ENCODE peak calls at places on chromosomes 5 and 9, in nine cellular contexts. C is sigmoid colon; I is uterus; U is WERI-Rb-1; E is ovary; J is OCI-LY7; X is bronchial epithelial cell; N is K562; Q is CD8-positive, alpha-beta T cell. M is an unnamed sample.

GRCh38 chr5:61631438-61631941 is 299.4 kb downstream of the ZSWIM6 start:
- DNase-seq in E (peak), X (no peak), I (peak), J (no peak), Q (no peak), C (peak), N (no peak), U (no peak), M (no peak)

GRCh38 chr9:6614489-6614888 is 31.0 kb downstream of the GLDC start:
- DNase-seq in E (no peak), J (no peak), X (no peak), U (no peak), C (no peak), I (no peak), Q (no peak), N (no peak), M (no peak)

GRCh38 chr9:35996358-35996970 is 38.5 kb upstream of the OR2S2 start:
- DNase-seq in Q (no peak), U (no peak), I (no peak), N (no peak), E (no peak), J (no peak), X (peak), C (no peak), M (peak)

GRCh38 chr5:55865831-55866230 is 14.7 kb downstream of the IL31RA start:
- DNase-seq in C (no peak), U (peak), Q (no peak), J (no peak), N (no peak), E (no peak), I (no peak), X (no peak), M (peak)

GRCh38 chr9:114779352-114779845 is 26.4 kb downstream of the TNFSF15 start:
- DNase-seq in E (peak), J (no peak), X (peak), Q (no peak), I (peak), N (no peak), U (no peak), C (no peak), M (peak)

GRCh38 chr5:94793113-94793815 is 174.8 kb downstream of the SLF1 start:
- DNase-seq in N (no peak), I (no peak), C (no peak), Q (peak), X (peak), J (peak), E (no peak), U (no peak), M (no peak)

GRCh38 chr5:82859439-82860140 is 217.6 kb downstream of the TMEM167A start:
- DNase-seq in U (no peak), J (no peak), C (no peak), I (no peak), Q (no peak), E (no peak), X (no peak), N (no peak), M (no peak)

GRCh38 chr5:132427285-132428146 is 58.0 kb downstream of the SLC22A5 start:
- DNase-seq in N (no peak), U (no peak), Q (peak), I (no peak), J (peak), X (no peak), E (no peak), C (no peak), M (no peak)

GRCh38 chr5:112865128-112865527 is 4.0 kb downstream of the SRP19 start:
- DNase-seq in Q (no peak), C (no peak), N (no peak), X (no peak), E (no peak), U (no peak), I (no peak), J (no peak), M (no peak)

GRCh38 chr5:173534664-173535063 is 81.8 kb downstream of the BOD1 start:
- DNase-seq in N (no peak), U (no peak), X (no peak), C (no peak), I (no peak), E (no peak), Q (no peak), J (no peak), M (no peak)

GRCh38 chr5:61362796-61363364 is 30.8 kb downstream of the ZSWIM6 start:
- DNase-seq in I (no peak), E (no peak), J (no peak), C (no peak), Q (no peak), U (peak), N (no peak), X (no peak), M (no peak)

GRCh38 chr9:114880276-114880891 is 50.0 kb downstream of the TNFSF8 start:
- DNase-seq in X (peak), I (no peak), J (no peak), E (no peak), U (no peak), Q (no peak), C (no peak), N (no peak), M (no peak)

GRCh38 chr9:123377211-123377971 is 21.4 kb downstream of the CRB2 start:
- DNase-seq in C (no peak), N (no peak), J (no peak), X (no peak), Q (no peak), E (no peak), U (no peak), I (no peak), M (peak)

GRCh38 chr5:863244-863805 is 12.5 kb upstream of the ZDHHC11 start:
- DNase-seq in X (no peak), N (no peak), J (no peak), U (no peak), E (no peak), I (no peak), Q (no peak), C (no peak), M (no peak)

GRCh38 chr9:122777052-122777451 is 11.7 kb upstream of the OR5C1 start:
- DNase-seq in E (no peak), C (no peak), I (no peak), U (no peak), X (no peak), N (no peak), J (no peak), Q (no peak), M (no peak)

GRCh38 chr5:34858798-34859197 is 19.8 kb downstream of the TTC23L start:
- DNase-seq in C (no peak), J (no peak), E (no peak), I (no peak), Q (no peak), U (no peak), N (no peak), X (no peak), M (no peak)

GRCh38 chr5:150182774-150183173 is 7.1 kb upstream of the SLC6A7 start:
- DNase-seq in I (no peak), E (no peak), U (no peak), C (no peak), J (no peak), Q (no peak), X (no peak), N (no peak), M (no peak)

GRCh38 chr5:103519550-103519949 is 43.0 kb downstream of the NUDT12 start:
- DNase-seq in I (no peak), Q (no peak), E (no peak), C (no peak), X (no peak), U (no peak), J (no peak), N (peak), M (peak)

GRCh38 chr5:124395899-124396298 is 350.5 kb downstream of the ZNF608 start:
- DNase-seq in E (no peak), I (no peak), J (no peak), X (no peak), N (no peak), Q (no peak), U (no peak), C (no peak), M (no peak)

GRCh38 chr5:157710887-157711286 is 20.3 kb upstream of the THG1L start:
- DNase-seq in E (no peak), X (peak), U (no peak), J (no peak), C (no peak), Q (no peak), N (no peak), I (no peak), M (peak)

GRCh38 chr5:92641031-92641962 is 939.7 kb downstream of the NR2F1-AS1 start:
- DNase-seq in J (no peak), X (peak), Q (no peak), U (no peak), C (no peak), N (no peak), E (peak), I (peak), M (peak)

GRCh38 chr9:68979538-68980314 is 34.2 kb downstream of the PRKACG start:
- DNase-seq in Q (no peak), E (no peak), J (peak), U (no peak), C (peak), N (no peak), I (no peak), X (no peak), M (no peak)

GRCh38 chr5:64773533-64773932 is 4.8 kb downstream of the CWC27 start:
- DNase-seq in N (no peak), X (no peak), Q (no peak), E (no peak), J (peak), I (no peak), U (no peak), C (no peak), M (no peak)

GRCh38 chr9:93589688-93590087 is 13.3 kb downstream of the PHF2 start:
- DNase-seq in N (no peak), I (no peak), C (no peak), J (no peak), Q (no peak), U (no peak), E (peak), X (no peak), M (no peak)

GRCh38 chr5:96752341-96753016 is 55.3 kb downstream of the ERAP1 start:
- DNase-seq in N (peak), X (peak), Q (peak), I (no peak), E (no peak), J (peak), C (no peak), U (peak), M (peak)

GRCh38 chr5:112795944-112796678 is 58.4 kb downstream of the APC start:
- DNase-seq in N (peak), E (no peak), I (no peak), C (no peak), X (no peak), J (peak), U (no peak), Q (no peak), M (no peak)

GRCh38 chr5:168047669-168048111 is 243.8 kb upstream of the WWC1 start:
- DNase-seq in J (no peak), E (no peak), Q (no peak), U (no peak), I (no peak), C (no peak), N (no peak), X (no peak), M (no peak)

GRCh38 chr9:34492051-34492450 is 30.7 kb downstream of the ENHO start:
- DNase-seq in C (no peak), E (no peak), Q (no peak), J (peak), I (no peak), X (no peak), U (no peak), N (no peak), M (no peak)

GRCh38 chr5:102794677-102795331 is 39.7 kb downstream of the PAM start:
- DNase-seq in U (no peak), N (no peak), C (no peak), J (no peak), E (no peak), X (peak), Q (no peak), I (no peak), M (peak)

GRCh38 chr5:38297830-38298608 is 39.7 kb downstream of the EGFLAM start:
- DNase-seq in Q (no peak), N (peak), E (peak), C (no peak), I (peak), U (no peak), J (no peak), X (no peak), M (no peak)
- TF ChIP-seq CTCF in Q (no peak), N (no peak), E (no peak), C (no peak), I (no peak), U (no peak), J (no peak), X (no peak), M (no peak)

DNA sequence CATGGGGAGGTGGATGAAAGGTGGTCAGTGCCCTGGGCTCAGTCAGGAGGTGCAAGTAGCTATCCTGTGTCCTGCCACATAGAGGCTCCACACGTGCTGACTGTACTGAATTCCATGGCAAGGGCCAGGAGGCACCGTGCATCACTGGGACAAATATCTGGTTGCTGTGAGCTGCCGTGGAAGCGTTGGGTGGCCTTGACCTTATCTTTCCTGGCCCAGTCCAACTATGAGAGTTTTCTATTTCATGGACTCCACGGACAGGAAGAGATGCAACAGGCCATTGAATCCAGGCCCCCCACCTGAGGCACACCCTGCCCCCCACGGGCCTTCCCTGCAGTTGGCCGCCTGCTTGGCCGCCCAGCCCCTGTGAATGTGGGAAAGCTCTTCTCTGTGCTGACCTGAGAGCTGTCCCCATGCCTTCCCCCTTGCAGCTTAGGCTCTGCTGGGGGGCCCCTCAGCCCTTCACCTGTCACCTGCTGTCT is 1.7 kb downstream of the GRHPR start:
- DNase-seq in J (no peak), I (no peak), U (no peak), C (no peak), Q (no peak), E (no peak), N (no peak), X (no peak), M (no peak)
- H3K4me3 ChIP-seq in J (peak), I (no peak), U (no peak), C (no peak), Q (no peak), E (no peak), N (peak), X (no peak), M (peak)

DNA sequence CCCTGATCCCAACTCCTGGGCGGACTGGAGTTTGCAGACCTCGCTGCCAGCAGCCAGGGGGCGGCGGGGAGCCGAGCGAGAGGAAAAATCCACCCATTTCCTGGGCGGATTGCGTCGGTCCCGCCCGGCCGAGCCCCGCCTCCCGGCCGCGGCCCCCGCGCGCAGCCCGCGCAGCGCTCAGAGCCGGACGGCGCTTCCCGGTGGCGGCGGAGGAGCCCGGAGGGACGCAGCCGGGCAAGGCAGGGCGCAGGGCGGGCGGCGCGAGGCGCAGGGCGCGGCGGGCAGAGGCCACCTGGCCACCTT is at the start of gene OLFM1:
- DNase-seq in X (peak), N (peak), I (peak), C (peak), Q (no peak), U (peak), E (peak), J (no peak), M (peak)
- TF ChIP-seq CTCF in X (peak), N (peak), I (peak), C (peak), Q (no peak), U (peak), E (peak), J (no peak), M (peak)

GRCh38 chr9:127852829-127853228 is 1.6 kb downstream of the ENG start:
- DNase-seq in X (no peak), E (no peak), Q (no peak), N (no peak), I (no peak), U (no peak), J (no peak), C (no peak), M (no peak)
- H3K4me3 ChIP-seq in X (no peak), E (peak), Q (no peak), N (no peak), I (peak), U (no peak), J (no peak), C (peak), M (no peak)